ENCODE peak calls at places on chromosome 18, in six cellular contexts. Y is cardiac muscle cell, T is right lobe of liver, U is cardiac fibroblast, E is dorsolateral prefrontal cortex, Q is IMR-90. M is an unnamed sample.

GRCh38 chr18:41982942-41983660 is 28.1 kb downstream of the PIK3C3 start:
- DNase-seq in Y (no peak), T (no peak), Q (peak; percentile 20), U (peak; percentile 17), E (no peak), M (no peak)

GRCh38 chr18:51068111-51068510 is 38.1 kb downstream of the SMAD4 start:
- DNase-seq in Q (peak; percentile 77), U (peak; percentile 73), E (no peak), Y (no peak), T (no peak), M (peak; percentile 64)

GRCh38 chr18:79496978-79497637 is 101.4 kb downstream of the NFATC1 start:
- DNase-seq in Q (peak; percentile 57), Y (no peak), U (peak; percentile 88), E (no peak), T (peak; percentile 33), M (peak; percentile 73)

GRCh38 chr18:47247833-47248609 is 3.4 kb downstream of the SKOR2 start:
- DNase-seq in U (no peak), Y (no peak), Q (no peak), E (no peak), T (no peak), M (no peak)

GRCh38 chr18:31878358-31878757 is 64.6 kb downstream of the TRAPPC8 start:
- DNase-seq in T (no peak), E (no peak), Y (no peak), Q (no peak), U (no peak), M (no peak)

GRCh38 chr18:44852818-44853217 is 172.1 kb downstream of the SETBP1 start:
- DNase-seq in Y (peak; percentile 38), Q (peak; percentile 1), T (peak; percentile 62), E (no peak), U (no peak), M (no peak)

GRCh38 chr18:37450434-37451133 is 115.0 kb downstream of the CELF4 start:
- DNase-seq in Y (peak; percentile 60), U (no peak), Q (peak; percentile 4), E (no peak), T (no peak), M (no peak)

GRCh38 chr18:71114550-71115210 is 825.8 kb downstream of the SOCS6 start:
- DNase-seq in E (no peak), U (no peak), Q (no peak), Y (no peak), T (no peak), M (no peak)

GRCh38 chr18:78230911-78231310 is 748.7 kb upstream of the SALL3 start:
- DNase-seq in T (no peak), Y (no peak), Q (no peak), E (no peak), U (no peak), M (no peak)

DNA sequence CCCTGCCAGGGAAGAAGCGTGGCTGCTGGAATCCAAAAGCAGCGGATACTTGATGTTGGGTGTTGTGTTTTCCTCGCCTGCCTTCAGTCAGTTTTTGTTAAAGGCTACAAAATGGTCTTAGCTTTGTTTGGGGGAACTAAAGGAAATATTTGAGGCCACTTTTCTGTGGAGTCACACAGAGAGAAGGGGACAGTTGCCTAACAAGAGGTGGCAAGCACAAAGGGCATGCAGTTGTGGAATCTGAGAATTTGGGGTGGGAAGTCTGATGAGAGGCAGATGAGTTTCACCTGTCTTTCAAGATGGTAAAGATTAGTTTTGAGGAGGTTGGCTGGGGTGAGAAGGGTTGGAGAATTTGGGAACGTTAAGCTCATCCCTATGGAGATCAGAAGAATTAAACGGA is 2.9 kb downstream of the MALT1 start:
- DNase-seq in T (no peak), Y (no peak), E (no peak), Q (no peak), U (no peak), M (no peak)
- H3K4me3 ChIP-seq in T (no peak overlapping the region), Y (no peak overlapping the region), E (no peak overlapping the region), Q (no peak overlapping the region), U (no peak overlapping the region), M (no peak overlapping the region)

DNA sequence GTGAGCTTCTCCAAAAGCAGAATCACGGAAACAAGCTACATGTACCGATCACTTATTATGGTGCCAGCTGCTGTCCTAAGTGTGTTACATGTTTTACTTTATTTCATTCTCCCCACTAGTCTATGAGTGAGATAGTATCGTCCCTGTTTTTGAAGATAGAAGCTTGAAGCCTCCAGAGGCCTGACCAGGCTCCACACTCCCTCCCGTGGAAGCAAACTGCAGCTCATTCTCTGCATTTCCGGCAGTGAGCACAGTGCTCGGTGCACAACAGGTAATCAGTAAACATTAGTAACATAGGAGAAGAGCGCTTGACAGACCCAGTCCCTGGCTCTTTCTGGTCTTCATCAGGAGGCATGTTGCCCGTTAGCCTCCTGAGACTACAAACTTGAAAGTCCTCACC is 72.9 kb downstream of the ZBTB7C start:
- DNase-seq in U (peak; percentile 13), E (no peak), Y (no peak), Q (no peak), T (no peak), M (no peak)
- TF ChIP-seq CTCF in U (peak; percentile 20), E (no peak), Y (peak; percentile 34), Q (no peak), T (no peak), M (no peak)

GRCh38 chr18:55762424-55762823 is 174.4 kb upstream of the TCF4 start:
- DNase-seq in Y (no peak), Q (no peak), T (no peak), U (no peak), E (no peak), M (no peak)

GRCh38 chr18:55763298-55763697 is 175.3 kb upstream of the TCF4 start:
- DNase-seq in E (no peak), Y (no peak), T (no peak), U (peak; percentile 63), Q (peak; percentile 85), M (peak; percentile 71)

GRCh38 chr18:55768255-55768654 is 180.3 kb upstream of the TCF4 start:
- DNase-seq in Y (no peak), T (no peak), E (no peak), Q (peak; percentile 36), U (peak; percentile 43), M (no peak)

GRCh38 chr18:55764382-55764781 is 176.4 kb upstream of the TCF4 start:
- DNase-seq in E (no peak), Y (peak; percentile 18), Q (no peak), T (no peak), U (no peak), M (peak; percentile 19)

DNA sequence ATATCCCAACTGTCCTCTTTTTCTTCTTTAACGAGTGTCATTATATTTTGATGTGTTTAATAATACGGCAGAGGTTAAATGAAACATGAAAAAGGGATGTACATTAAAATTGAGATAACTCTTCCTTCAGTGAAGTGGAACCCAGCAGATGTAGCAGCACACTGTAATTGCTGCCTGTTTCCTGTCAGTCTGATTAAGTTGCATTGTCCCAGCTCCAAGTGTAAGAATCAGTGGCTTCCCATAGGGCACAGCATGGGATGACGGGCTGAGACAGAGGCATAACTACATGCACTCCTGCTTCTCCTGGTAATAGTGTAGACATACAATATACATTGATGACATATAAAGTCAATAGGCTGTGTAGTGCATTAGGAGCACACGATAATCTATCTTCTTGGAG is 175.8 kb upstream of the TCF4 start:
- DNase-seq in Q (peak; percentile 11), U (no peak), E (no peak), Y (no peak), T (no peak), M (peak; percentile 9)
- H3K4me3 ChIP-seq in Q (no peak overlapping the region), U (no peak overlapping the region), E (no peak overlapping the region), Y (no peak overlapping the region), T (no peak overlapping the region), M (no peak overlapping the region)

DNA sequence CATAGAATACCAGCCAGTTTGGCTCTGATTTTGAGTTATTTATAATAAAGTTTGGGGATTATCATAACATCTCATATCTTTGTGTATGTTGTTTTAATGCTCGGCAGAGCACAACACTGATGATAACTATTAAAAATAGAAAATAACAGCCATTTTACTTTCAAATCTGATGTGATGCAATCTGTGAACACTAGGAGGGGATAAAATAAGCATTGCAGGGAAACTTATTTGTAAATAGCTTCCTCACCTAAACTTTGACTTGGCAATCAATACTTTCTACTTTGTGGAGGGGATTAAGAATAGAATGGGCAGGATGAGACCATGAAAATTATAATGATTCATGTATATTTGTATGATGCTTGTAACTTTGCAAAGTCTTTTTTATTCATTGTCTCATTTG is 54.4 kb downstream of the USP14 start:
- DNase-seq in U (peak; percentile 13), Y (no peak), Q (no peak), T (no peak), E (no peak), M (no peak)
- TF ChIP-seq CTCF in U (peak; percentile 26), Y (no peak), Q (peak; percentile 7), T (no peak), E (no peak), M (no peak)

GRCh38 chr18:69949538-69949936 is 1.9 kb upstream of the CD226 start:
- DNase-seq in U (no peak), Q (no peak), T (no peak), E (no peak), Y (no peak), M (no peak)
- H3K4me3 ChIP-seq in U (no peak overlapping the region), Q (no peak overlapping the region), T (no peak overlapping the region), E (no peak overlapping the region), Y (no peak overlapping the region), M (no peak overlapping the region)

GRCh38 chr18:74225193-74225840 is 66.4 kb downstream of the CYB5A start:
- DNase-seq in Y (peak; percentile 10), Q (peak; percentile 22), U (no peak), T (no peak), E (no peak), M (no peak)

GRCh38 chr18:74226666-74227065 is 65.1 kb downstream of the CYB5A start:
- DNase-seq in Y (no peak), U (no peak), E (no peak), Q (no peak), T (no peak), M (no peak)

GRCh38 chr18:74228312-74228711 is 63.5 kb downstream of the CYB5A start:
- DNase-seq in Y (no peak), E (no peak), Q (no peak), T (no peak), U (no peak), M (no peak)

GRCh38 chr18:74229005-74229404 is 62.8 kb downstream of the CYB5A start:
- DNase-seq in Q (no peak), U (no peak), E (no peak), Y (no peak), T (no peak), M (no peak)

GRCh38 chr18:74226156-74226555 is 65.6 kb downstream of the CYB5A start:
- DNase-seq in Q (no peak), T (no peak), U (no peak), E (no peak), Y (no peak), M (no peak)
- TF ChIP-seq CTCF in Q (no peak), T (no peak), U (no peak), E (no peak), Y (no peak), M (no peak)

DNA sequence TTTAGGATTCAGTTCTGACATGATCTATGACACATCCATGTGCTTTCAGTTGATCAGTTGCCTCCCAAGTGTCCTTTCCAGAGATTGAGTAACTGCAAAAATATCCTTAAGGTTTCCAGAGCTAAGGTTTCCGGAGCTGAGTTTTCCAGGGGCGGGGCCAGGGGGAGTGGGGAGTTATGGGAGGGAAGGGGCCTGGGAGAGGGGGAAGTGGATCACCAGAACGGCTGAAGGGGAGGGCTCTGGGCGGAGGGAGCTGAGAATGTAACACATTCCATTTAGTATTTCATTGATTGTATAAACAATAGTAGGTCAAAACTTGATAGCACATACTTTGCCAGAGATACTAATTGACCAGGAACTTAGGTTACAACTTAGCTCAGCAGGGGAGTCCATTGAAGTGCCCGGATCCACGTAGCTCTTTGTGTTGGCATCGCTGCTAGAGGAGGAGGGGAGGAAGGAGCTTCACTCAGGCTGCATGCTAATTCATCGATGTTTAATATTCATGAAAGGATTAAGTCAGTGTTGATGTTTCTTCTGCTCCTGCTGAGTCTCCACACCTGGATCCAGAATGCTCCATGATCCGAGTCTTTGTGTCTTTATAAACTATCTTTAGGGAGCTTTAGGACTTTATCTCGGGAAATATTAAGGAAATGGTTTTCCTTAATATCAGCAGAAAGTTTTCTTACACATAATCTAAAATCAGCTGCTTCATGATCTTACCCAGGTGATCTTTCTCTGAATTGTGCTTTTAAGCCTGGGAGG is 289.7 kb downstream of the ALPK2 start:
- DNase-seq in Y (peak; percentile 34), Q (peak; percentile 56), U (no peak), T (no peak), E (no peak), M (peak; percentile 43)
- H3K4me3 ChIP-seq in Y (no peak overlapping the region), Q (no peak overlapping the region), U (no peak overlapping the region), T (no peak overlapping the region), E (no peak overlapping the region), M (no peak overlapping the region)

M was measured in astrocyte of the spinal cord.